ENCODE peak calls at places on chromosomes 1 and 21, in eight cellular contexts. Q is heart right ventricle; P is fibroblast of lung; Z is mammary epithelial cell; G is esophagus squamous epithelium; C is K562; K is A549; D is CD8-positive, alpha-beta T cell. N is an unnamed sample. For H3K4me1, the result is how much of the 10 kb centered on the place peaks cover.

GRCh38 chr1:153608089-153608672 is 4.8 kb downstream of the S100A16 start:
- DNase-seq in Q (no peak), P (no peak), Z (peak), G (no peak), C (no peak), K (no peak), D (no peak), N (no peak)

GRCh38 chr1:212254853-212255363 is 30.3 kb upstream of the PPP2R5A start:
- DNase-seq in Q (no peak), P (no peak), Z (no peak), G (no peak), C (no peak), K (no peak), D (no peak), N (no peak)

GRCh38 chr21:31520506-31521163 is 138.9 kb upstream of the SOD1 start:
- DNase-seq in Q (no peak), P (peak), Z (no peak), G (no peak), C (no peak), K (no peak), D (no peak), N (no peak)

GRCh38 chr1:7333576-7333975 is 437.5 kb upstream of the VAMP3 start:
- DNase-seq in Q (no peak), P (no peak), Z (no peak), G (no peak), C (no peak), K (no peak), D (no peak), N (no peak)

GRCh38 chr1:156129687-156130577 is 15.4 kb downstream of the LMNA start:
- DNase-seq in Q (peak), P (peak), Z (peak), G (no peak), C (peak), K (peak), D (peak), N (peak)

GRCh38 chr1:44544960-44545359 is 129.3 kb downstream of the TMEM53 start:
- DNase-seq in Q (no peak), P (no peak), Z (no peak), G (no peak), C (no peak), K (no peak), D (no peak), N (no peak)

GRCh38 chr1:78358145-78358544 is 132.6 kb upstream of the PTGFR start:
- DNase-seq in Q (no peak), P (peak), Z (no peak), G (no peak), C (no peak), K (no peak), D (no peak), N (no peak)

GRCh38 chr1:240092301-240093119 is 827 bp downstream of the FMN2 start:
- DNase-seq in Q (no peak), P (peak), Z (peak), G (no peak), C (no peak), K (peak), D (no peak), N (no peak)

GRCh38 chr1:209387969-209388329 is 195.6 kb upstream of the CAMK1G start:
- DNase-seq in Q (no peak), P (peak), Z (peak), G (no peak), C (no peak), K (no peak), D (no peak), N (no peak)

GRCh38 chr1:228341450-228341813 is 65.2 kb downstream of the TRIM11 start:
- DNase-seq in Q (no peak), P (no peak), Z (no peak), G (no peak), C (no peak), K (no peak), D (no peak), N (no peak)

GRCh38 chr1:61898658-61899057 is 156.4 kb downstream of the PATJ start:
- DNase-seq in Q (no peak), P (no peak), Z (no peak), G (no peak), C (no peak), K (no peak), D (no peak), N (no peak)

GRCh38 chr1:26278835-26279597 is 870 bp upstream of the SH3BGRL3 start:
- DNase-seq in Q (no peak), P (peak), Z (peak), G (no peak), C (peak), K (no peak), D (no peak), N (peak)

GRCh38 chr21:43598416-43599120 is 60.7 kb downstream of the HSF2BP start:
- DNase-seq in Q (no peak), P (peak), Z (no peak), G (no peak), C (no peak), K (no peak), D (no peak), N (no peak)

GRCh38 chr1:28370220-28371010 is 875 bp downstream of the PHACTR4 start:
- DNase-seq in Q (peak), P (peak), Z (no peak), G (no peak), C (peak), K (peak), D (peak), N (no peak)

GRCh38 chr1:180170569-180170968 is 15.9 kb downstream of the QSOX1 start:
- DNase-seq in Q (no peak), P (no peak), Z (peak), G (no peak), C (no peak), K (no peak), D (no peak), N (peak)

GRCh38 chr1:214541206-214541605 is 10.2 kb downstream of the PTPN14 start:
- DNase-seq in Q (no peak), P (no peak), Z (no peak), G (no peak), C (no peak), K (no peak), D (no peak), N (no peak)

GRCh38 chr1:17069452-17070162 is 15.8 kb upstream of the SDHB start:
- DNase-seq in Q (no peak), P (no peak), Z (no peak), G (no peak), C (no peak), K (no peak), D (no peak), N (no peak)

GRCh38 chr21:27359141-27359540 is 392.3 kb upstream of the ADAMTS5 start:
- DNase-seq in Q (no peak), P (peak), Z (no peak), G (no peak), C (no peak), K (no peak), D (no peak), N (no peak)

GRCh38 chr1:27686223-27686990 is 14.4 kb upstream of the IFI6 start:
- DNase-seq in Q (no peak), P (no peak), Z (no peak), G (no peak), C (no peak), K (no peak), D (no peak), N (peak)

GRCh38 chr1:186404454-186405051 is 28.9 kb downstream of the ODR4 start:
- DNase-seq in Q (no peak), P (peak), Z (peak), G (no peak), C (peak), K (peak), D (no peak), N (no peak)

DNA sequence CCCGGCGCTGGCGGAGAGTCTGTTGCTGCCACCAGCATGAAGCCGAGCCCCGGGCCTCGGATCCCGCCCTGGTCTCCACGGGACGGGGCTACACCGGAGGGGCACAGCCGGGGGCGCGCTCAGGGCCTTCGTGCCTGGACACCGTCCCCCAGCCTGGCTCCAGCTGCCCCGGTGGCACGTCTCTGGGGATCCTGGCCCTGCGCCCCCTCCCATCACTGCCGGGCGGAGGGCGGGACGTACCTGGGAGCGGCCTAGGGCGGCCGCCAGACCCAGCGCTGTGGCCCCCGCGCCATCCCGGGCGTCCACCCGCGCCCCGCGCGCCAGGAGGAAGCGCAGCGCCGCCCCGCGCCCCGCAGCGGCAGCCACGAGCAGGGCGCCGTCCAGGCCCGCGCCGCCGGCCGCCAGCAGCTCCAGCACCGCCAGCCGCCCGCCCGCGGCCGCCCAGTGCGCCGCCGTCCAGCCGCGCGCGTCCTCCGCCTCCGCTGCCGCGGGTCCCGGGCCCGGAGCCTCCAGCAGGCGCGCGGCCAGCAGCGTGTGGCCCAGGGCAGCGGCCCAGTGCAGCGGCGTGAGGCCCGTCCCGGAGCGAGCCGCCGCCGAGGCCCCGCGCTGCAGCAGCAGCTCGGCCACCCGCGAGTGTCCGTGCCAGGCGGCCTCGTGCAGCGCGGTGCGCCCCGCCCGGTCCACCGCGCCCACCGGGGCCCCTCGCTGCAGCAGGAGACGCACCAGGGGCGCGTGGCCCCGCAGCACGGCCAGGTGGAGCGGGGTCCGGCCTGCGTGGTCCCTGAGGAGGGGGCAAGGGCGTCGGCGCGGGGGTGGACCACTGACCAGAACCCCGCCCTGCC is 1.0 kb downstream of the ANKRD65 start:
- DNase-seq in Q (no peak), P (no peak), Z (no peak), G (no peak), C (no peak), K (no peak), D (no peak), N (peak)
- TF ChIP-seq CTCF in Q (no peak), P (no peak), Z (no peak), G (no peak), C (no peak), K (no peak), D (no peak), N (no peak)

GRCh38 chr1:204885790-204886189 is 15.1 kb downstream of the NFASC start:
- DNase-seq in Q (no peak), P (peak), Z (peak), G (no peak), C (no peak), K (no peak), D (no peak), N (no peak)
- H3K4me3 ChIP-seq in Q (no peak), P (no peak), Z (peak), G (no peak), C (no peak), K (no peak), D (no peak), N (no peak)

DNA sequence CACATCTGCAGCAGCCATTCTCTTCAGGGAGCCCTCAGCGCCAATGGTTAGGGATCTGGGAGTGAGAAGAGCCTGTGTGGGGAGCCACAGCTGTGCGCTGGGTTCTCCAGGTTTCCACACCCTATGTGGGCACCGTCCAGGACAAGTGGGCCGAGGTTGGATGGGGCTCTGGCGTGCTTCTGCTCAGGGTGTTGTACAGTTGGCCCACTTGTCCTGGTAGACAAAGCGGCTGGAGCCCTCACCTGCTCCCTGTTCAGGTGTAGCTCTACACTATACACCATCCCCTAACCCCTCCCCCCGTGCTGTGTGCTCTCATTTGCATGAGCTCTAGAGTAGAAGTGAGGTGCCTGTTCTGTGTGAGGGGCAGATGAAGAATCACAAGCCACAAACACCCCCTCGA is 12.2 kb downstream of the SH3BP5L start:
- DNase-seq in Q (no peak), P (no peak), Z (no peak), G (no peak), C (peak), K (no peak), D (no peak), N (no peak)
- H3K4me1 ChIP-seq in Q (under half), P (under half), Z (under half), G (under half), C (under half), K (under half), D (under half), N (under half)

GRCh38 chr1:100611086-100611485 is 73.1 kb downstream of the GPR88 start:
- DNase-seq in Q (no peak), P (no peak), Z (peak), G (no peak), C (no peak), K (no peak), D (no peak), N (no peak)

GRCh38 chr1:100607628-100608240 is 69.8 kb downstream of the GPR88 start:
- DNase-seq in Q (no peak), P (no peak), Z (no peak), G (no peak), C (no peak), K (no peak), D (no peak), N (no peak)

GRCh38 chr1:100609849-100610248 is 71.9 kb downstream of the GPR88 start:
- DNase-seq in Q (no peak), P (no peak), Z (no peak), G (no peak), C (no peak), K (no peak), D (no peak), N (no peak)

GRCh38 chr1:100604372-100604771 is 66.4 kb downstream of the GPR88 start:
- DNase-seq in Q (no peak), P (no peak), Z (no peak), G (no peak), C (no peak), K (no peak), D (no peak), N (no peak)

DNA sequence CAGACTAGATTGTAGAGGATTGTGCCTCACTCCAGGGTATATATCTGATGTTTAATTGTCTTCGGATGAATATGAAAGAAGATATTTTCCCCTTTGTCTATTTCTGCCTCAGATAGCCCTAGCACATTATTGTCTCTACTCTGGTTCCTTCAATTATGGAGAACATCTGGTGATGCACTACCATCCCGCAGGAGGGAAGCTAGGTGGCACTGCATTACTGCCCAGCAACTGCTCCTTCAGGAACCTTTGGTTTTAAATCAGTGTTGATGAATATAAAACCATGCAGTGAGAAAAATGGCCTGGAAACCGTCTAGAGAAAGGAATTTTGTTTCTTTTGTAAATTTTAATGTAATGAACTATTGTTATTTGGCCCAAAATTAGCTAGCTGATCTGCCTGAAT is 68.5 kb downstream of the GPR88 start:
- DNase-seq in Q (peak), P (peak), Z (peak), G (no peak), C (no peak), K (no peak), D (no peak), N (peak)
- TF ChIP-seq CTCF in Q (peak), P (peak), Z (peak), G (peak), C (peak), K (peak), D (no peak), N (peak)

N was measured in mucosa of descending colon.